ENCODE peak calls at places on chromosomes 11 and 22, in seven cellular contexts. One of them, this sample, is unnamed. For H3K9me3, the result is how much of the 10 kb centered on the place peaks cover.

GRCh38 chr11:40567392-40567791 is 892.1 kb downstream of the LRRC4C start:
- DNase-seq in psoas muscle: no peak
- DNase-seq in ovary: no peak
- DNase-seq in Peyer's patch: no peak
- DNase-seq in K562: no peak
- DNase-seq in A549: no peak
- DNase-seq in heart left ventricle: no peak
- DNase-seq in this sample: no peak

GRCh38 chr11:64095286-64095825 is 59.6 kb downstream of the FLRT1 start:
- DNase-seq in K562: no peak
- DNase-seq in Peyer's patch: no peak
- DNase-seq in heart left ventricle: no peak
- DNase-seq in ovary: no peak
- DNase-seq in psoas muscle: no peak
- DNase-seq in A549: no peak
- DNase-seq in this sample: no peak

GRCh38 chr11:66186470-66186869 is 82.0 kb upstream of the RAB1B start:
- DNase-seq in A549: no peak
- DNase-seq in psoas muscle: no peak
- DNase-seq in heart left ventricle: no peak
- DNase-seq in K562: no peak
- DNase-seq in Peyer's patch: no peak
- DNase-seq in ovary: no peak
- DNase-seq in this sample: no peak

GRCh38 chr11:105862736-105863367 is 159.2 kb downstream of the MSANTD4 start:
- DNase-seq in A549: no peak
- DNase-seq in psoas muscle: no peak
- DNase-seq in Peyer's patch: no peak
- DNase-seq in ovary: no peak
- DNase-seq in K562: no peak
- DNase-seq in heart left ventricle: no peak
- DNase-seq in this sample: no peak

GRCh38 chr11:1515082-1516060 is 28.8 kb upstream of the MOB2 start:
- DNase-seq in Peyer's patch: peak
- DNase-seq in heart left ventricle: peak
- DNase-seq in psoas muscle: peak
- DNase-seq in K562: peak
- DNase-seq in A549: peak
- DNase-seq in ovary: peak
- DNase-seq in this sample: peak

GRCh38 chr11:86574493-86575207 is 97.8 kb downstream of the ME3 start:
- DNase-seq in psoas muscle: no peak
- DNase-seq in Peyer's patch: no peak
- DNase-seq in A549: no peak
- DNase-seq in ovary: no peak
- DNase-seq in K562: no peak
- DNase-seq in heart left ventricle: no peak
- DNase-seq in this sample: no peak

GRCh38 chr11:73980001-73980960 is 2.4 kb downstream of the UCP2 start:
- DNase-seq in A549: no peak
- DNase-seq in heart left ventricle: peak
- DNase-seq in psoas muscle: peak
- DNase-seq in Peyer's patch: peak
- DNase-seq in ovary: no peak
- DNase-seq in K562: peak
- DNase-seq in this sample: no peak

GRCh38 chr11:63764712-63765631 is 3.6 kb downstream of the ZFTA start:
- DNase-seq in heart left ventricle: no peak
- DNase-seq in ovary: peak
- DNase-seq in A549: no peak
- DNase-seq in K562: no peak
- DNase-seq in Peyer's patch: peak
- DNase-seq in psoas muscle: peak
- DNase-seq in this sample: no peak

GRCh38 chr22:22201185-22201924 is 43.2 kb upstream of the VPREB1 start:
- DNase-seq in ovary: no peak
- DNase-seq in K562: peak
- DNase-seq in Peyer's patch: no peak
- DNase-seq in psoas muscle: peak
- DNase-seq in A549: peak
- DNase-seq in heart left ventricle: no peak
- DNase-seq in this sample: peak

GRCh38 chr11:112780351-112781043 is 180.7 kb upstream of the NCAM1 start:
- DNase-seq in Peyer's patch: no peak
- DNase-seq in A549: no peak
- DNase-seq in psoas muscle: peak
- DNase-seq in heart left ventricle: peak
- DNase-seq in K562: no peak
- DNase-seq in ovary: no peak
- DNase-seq in this sample: no peak

GRCh38 chr11:83002047-83002446 is 69.7 kb downstream of the RAB30 start:
- DNase-seq in psoas muscle: peak
- DNase-seq in Peyer's patch: no peak
- DNase-seq in A549: no peak
- DNase-seq in heart left ventricle: no peak
- DNase-seq in ovary: no peak
- DNase-seq in K562: no peak
- DNase-seq in this sample: no peak

GRCh38 chr11:47415949-47416472 is 7.6 kb downstream of the SLC39A13 start:
- DNase-seq in heart left ventricle: peak
- DNase-seq in A549: peak
- DNase-seq in psoas muscle: peak
- DNase-seq in K562: no peak
- DNase-seq in Peyer's patch: no peak
- DNase-seq in ovary: peak
- DNase-seq in this sample: no peak

GRCh38 chr22:48894064-48894671 is 933.5 kb downstream of the BRD1 start:
- DNase-seq in psoas muscle: no peak
- DNase-seq in K562: peak
- DNase-seq in A549: peak
- DNase-seq in Peyer's patch: no peak
- DNase-seq in heart left ventricle: no peak
- DNase-seq in ovary: no peak
- DNase-seq in this sample: no peak

GRCh38 chr11:46238078-46238966 is 39.1 kb upstream of the CREB3L1 start:
- DNase-seq in ovary: peak
- DNase-seq in A549: peak
- DNase-seq in psoas muscle: peak
- DNase-seq in Peyer's patch: peak
- DNase-seq in heart left ventricle: peak
- DNase-seq in K562: peak
- DNase-seq in this sample: peak

GRCh38 chr22:23137905-23138520 is 3.8 kb downstream of the RSPH14 start:
- DNase-seq in A549: no peak
- DNase-seq in K562: no peak
- DNase-seq in ovary: no peak
- DNase-seq in heart left ventricle: no peak
- DNase-seq in Peyer's patch: no peak
- DNase-seq in psoas muscle: no peak
- DNase-seq in this sample: no peak

GRCh38 chr11:71221851-71222250 is 30.5 kb downstream of the SHANK2 start:
- DNase-seq in K562: no peak
- DNase-seq in psoas muscle: no peak
- DNase-seq in A549: no peak
- DNase-seq in Peyer's patch: no peak
- DNase-seq in heart left ventricle: no peak
- DNase-seq in ovary: no peak
- DNase-seq in this sample: no peak

GRCh38 chr11:69156673-69157155 is 979 bp downstream of the SMIM38 start:
- DNase-seq in ovary: no peak
- DNase-seq in A549: no peak
- DNase-seq in Peyer's patch: no peak
- DNase-seq in heart left ventricle: no peak
- DNase-seq in psoas muscle: no peak
- DNase-seq in K562: no peak
- DNase-seq in this sample: no peak

GRCh38 chr11:44556735-44557409 is 8.6 kb upstream of the CD82 start:
- DNase-seq in heart left ventricle: peak
- DNase-seq in A549: no peak
- DNase-seq in Peyer's patch: no peak
- DNase-seq in K562: no peak
- DNase-seq in ovary: peak
- DNase-seq in psoas muscle: peak
- DNase-seq in this sample: peak

GRCh38 chr11:83021780-83022125 is 49.9 kb downstream of the RAB30 start:
- DNase-seq in ovary: no peak
- DNase-seq in heart left ventricle: no peak
- DNase-seq in A549: no peak
- DNase-seq in psoas muscle: no peak
- DNase-seq in K562: no peak
- DNase-seq in Peyer's patch: no peak
- DNase-seq in this sample: no peak

GRCh38 chr11:28521075-28521474 is 412.9 kb downstream of the METTL15 start:
- DNase-seq in A549: no peak
- DNase-seq in K562: no peak
- DNase-seq in Peyer's patch: no peak
- DNase-seq in ovary: no peak
- DNase-seq in heart left ventricle: no peak
- DNase-seq in psoas muscle: no peak
- DNase-seq in this sample: no peak

GRCh38 chr11:14764899-14765527 is 121.4 kb downstream of the PDE3B start:
- DNase-seq in A549: no peak
- DNase-seq in psoas muscle: no peak
- DNase-seq in ovary: no peak
- DNase-seq in heart left ventricle: no peak
- DNase-seq in K562: peak
- DNase-seq in Peyer's patch: no peak
- DNase-seq in this sample: no peak

GRCh38 chr11:34012734-34013133 is 38.8 kb upstream of the CAPRIN1 start:
- DNase-seq in heart left ventricle: no peak
- DNase-seq in ovary: no peak
- DNase-seq in K562: no peak
- DNase-seq in Peyer's patch: no peak
- DNase-seq in psoas muscle: no peak
- DNase-seq in A549: no peak
- DNase-seq in this sample: no peak

GRCh38 chr22:36409911-36410756 is 22.4 kb upstream of the MYH9 start:
- DNase-seq in ovary: peak
- DNase-seq in psoas muscle: peak
- DNase-seq in Peyer's patch: peak
- DNase-seq in A549: no peak
- DNase-seq in heart left ventricle: peak
- DNase-seq in K562: no peak
- DNase-seq in this sample: no peak

GRCh38 chr11:20639688-20640087 is 29.7 kb upstream of the NELL1 start:
- DNase-seq in ovary: no peak
- DNase-seq in psoas muscle: no peak
- DNase-seq in heart left ventricle: no peak
- DNase-seq in K562: no peak
- DNase-seq in A549: no peak
- DNase-seq in Peyer's patch: no peak
- DNase-seq in this sample: no peak

GRCh38 chr22:37464181-37464580 is 22.0 kb downstream of the MFNG start:
- DNase-seq in ovary: no peak
- DNase-seq in psoas muscle: no peak
- DNase-seq in heart left ventricle: no peak
- DNase-seq in K562: no peak
- DNase-seq in A549: no peak
- DNase-seq in Peyer's patch: no peak
- DNase-seq in this sample: no peak

GRCh38 chr11:134577801-134578200 is 165.8 kb upstream of the B3GAT1 start:
- DNase-seq in K562: no peak
- DNase-seq in psoas muscle: no peak
- DNase-seq in Peyer's patch: no peak
- DNase-seq in A549: no peak
- DNase-seq in heart left ventricle: no peak
- DNase-seq in ovary: no peak
- DNase-seq in this sample: no peak

GRCh38 chr11:134580635-134581025 is 168.6 kb upstream of the B3GAT1 start:
- DNase-seq in Peyer's patch: no peak
- DNase-seq in psoas muscle: no peak
- DNase-seq in K562: no peak
- DNase-seq in A549: no peak
- DNase-seq in ovary: no peak
- DNase-seq in heart left ventricle: no peak
- DNase-seq in this sample: no peak

GRCh38 chr11:134578807-134579708 is 167.0 kb upstream of the B3GAT1 start:
- DNase-seq in psoas muscle: no peak
- DNase-seq in heart left ventricle: peak
- DNase-seq in Peyer's patch: no peak
- DNase-seq in A549: no peak
- DNase-seq in K562: no peak
- DNase-seq in ovary: no peak
- DNase-seq in this sample: peak

GRCh38 chr11:134581121-134581626 is 169.1 kb upstream of the B3GAT1 start:
- DNase-seq in Peyer's patch: no peak
- DNase-seq in A549: no peak
- DNase-seq in heart left ventricle: no peak
- DNase-seq in psoas muscle: no peak
- DNase-seq in K562: no peak
- DNase-seq in ovary: no peak
- DNase-seq in this sample: no peak

GRCh38 chr11:134579709-134580634 is 167.9 kb upstream of the B3GAT1 start:
- DNase-seq in Peyer's patch: peak
- DNase-seq in ovary: no peak
- DNase-seq in A549: no peak
- DNase-seq in psoas muscle: no peak
- DNase-seq in heart left ventricle: no peak
- DNase-seq in K562: no peak
- DNase-seq in this sample: no peak
- H3K9me3 ChIP-seq in Peyer's patch: under half
- H3K9me3 ChIP-seq in ovary: under half
- H3K9me3 ChIP-seq in A549: under half
- H3K9me3 ChIP-seq in psoas muscle: under half
- H3K9me3 ChIP-seq in heart left ventricle: under half
- H3K9me3 ChIP-seq in K562: under half
- H3K9me3 ChIP-seq in this sample: under half

DNA sequence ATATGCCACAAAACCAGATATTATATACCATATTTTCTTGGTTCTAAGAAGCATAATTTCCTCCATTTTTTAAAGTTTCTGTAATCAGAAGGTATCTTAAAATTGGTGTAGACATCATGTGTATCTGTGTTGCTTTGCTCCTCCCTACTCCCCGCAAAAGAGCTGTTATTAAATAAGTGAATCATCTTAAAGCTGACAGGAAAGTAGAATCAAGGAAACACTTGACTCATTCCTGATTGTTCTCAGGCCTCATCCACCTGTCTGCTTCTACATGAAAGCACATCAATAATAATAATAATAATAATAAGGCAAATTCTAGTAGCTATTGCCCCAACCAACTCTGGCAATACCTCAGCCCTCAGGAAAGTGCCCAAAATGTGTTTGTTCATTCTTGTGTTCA is 26.2 kb upstream of the GUCY1A2 start:
- DNase-seq in K562: no peak
- DNase-seq in Peyer's patch: no peak
- DNase-seq in heart left ventricle: no peak
- DNase-seq in ovary: no peak
- DNase-seq in A549: no peak
- DNase-seq in psoas muscle: no peak
- DNase-seq in this sample: no peak
- H3K27ac ChIP-seq in K562: no peak
- H3K27ac ChIP-seq in Peyer's patch: no peak
- H3K27ac ChIP-seq in heart left ventricle: no peak
- H3K27ac ChIP-seq in ovary: no peak
- H3K27ac ChIP-seq in A549: no peak
- H3K27ac ChIP-seq in psoas muscle: no peak
- H3K27ac ChIP-seq in this sample: no peak

GRCh38 chr11:32427935-32428664 is 7.2 kb downstream of the WT1 start:
- DNase-seq in heart left ventricle: no peak
- DNase-seq in psoas muscle: no peak
- DNase-seq in Peyer's patch: no peak
- DNase-seq in ovary: peak
- DNase-seq in A549: no peak
- DNase-seq in K562: no peak
- DNase-seq in this sample: no peak
- H3K9me3 ChIP-seq in heart left ventricle: under half
- H3K9me3 ChIP-seq in psoas muscle: under half
- H3K9me3 ChIP-seq in Peyer's patch: under half
- H3K9me3 ChIP-seq in ovary: under half
- H3K9me3 ChIP-seq in A549: under half
- H3K9me3 ChIP-seq in K562: under half
- H3K9me3 ChIP-seq in this sample: under half

GRCh38 chr11:93567406-93567819 is 24.2 kb upstream of the SMCO4 start:
- DNase-seq in A549: no peak
- DNase-seq in K562: no peak
- DNase-seq in psoas muscle: peak
- DNase-seq in Peyer's patch: no peak
- DNase-seq in ovary: peak
- DNase-seq in heart left ventricle: peak
- DNase-seq in this sample: no peak
- H3K27ac ChIP-seq in A549: peak
- H3K27ac ChIP-seq in K562: no peak
- H3K27ac ChIP-seq in psoas muscle: peak
- H3K27ac ChIP-seq in Peyer's patch: no peak
- H3K27ac ChIP-seq in ovary: no peak
- H3K27ac ChIP-seq in heart left ventricle: no peak
- H3K27ac ChIP-seq in this sample: no peak